ENCODE peak calls at places on chromosomes 16 and 17, in nine cellular contexts. One of them, this sample, is unnamed.

GRCh38 chr17:29177541-29177870 is 2.7 kb downstream of the MYO18A start:
- DNase-seq in CD8-positive, alpha-beta T cell: no peak
- DNase-seq in CD8-positive, alpha-beta memory T cell: no peak
- DNase-seq in T47D: no peak
- DNase-seq in naive B cell: no peak
- DNase-seq in skeletal muscle cell: no peak
- DNase-seq in NCI-H2029: no peak
- DNase-seq in cardiac muscle cell: no peak
- DNase-seq in renal cortical epithelial cell: no peak
- DNase-seq in this sample: no peak

GRCh38 chr17:73069164-73069774 is 23.2 kb downstream of the SLC39A11 start:
- DNase-seq in CD8-positive, alpha-beta memory T cell: no peak
- DNase-seq in skeletal muscle cell: no peak
- DNase-seq in cardiac muscle cell: no peak
- DNase-seq in T47D: no peak
- DNase-seq in CD8-positive, alpha-beta T cell: no peak
- DNase-seq in renal cortical epithelial cell: no peak
- DNase-seq in NCI-H2029: no peak
- DNase-seq in naive B cell: no peak
- DNase-seq in this sample: no peak

GRCh38 chr16:84851192-84852127 is 31.7 kb downstream of the CRISPLD2 start:
- DNase-seq in skeletal muscle cell: peak
- DNase-seq in naive B cell: no peak
- DNase-seq in T47D: peak
- DNase-seq in NCI-H2029: peak
- DNase-seq in cardiac muscle cell: no peak
- DNase-seq in renal cortical epithelial cell: peak
- DNase-seq in CD8-positive, alpha-beta memory T cell: no peak
- DNase-seq in CD8-positive, alpha-beta T cell: no peak
- DNase-seq in this sample: no peak

GRCh38 chr16:70694088-70694487 is 8.2 kb upstream of the MTSS2 start:
- DNase-seq in CD8-positive, alpha-beta T cell: no peak
- DNase-seq in skeletal muscle cell: no peak
- DNase-seq in renal cortical epithelial cell: peak
- DNase-seq in T47D: peak
- DNase-seq in naive B cell: no peak
- DNase-seq in NCI-H2029: no peak
- DNase-seq in cardiac muscle cell: no peak
- DNase-seq in CD8-positive, alpha-beta memory T cell: no peak
- DNase-seq in this sample: no peak

GRCh38 chr17:5510776-5511175 is 24.4 kb downstream of the MIS12 start:
- DNase-seq in skeletal muscle cell: no peak
- DNase-seq in NCI-H2029: no peak
- DNase-seq in cardiac muscle cell: no peak
- DNase-seq in naive B cell: no peak
- DNase-seq in T47D: peak
- DNase-seq in CD8-positive, alpha-beta T cell: no peak
- DNase-seq in renal cortical epithelial cell: no peak
- DNase-seq in CD8-positive, alpha-beta memory T cell: no peak
- DNase-seq in this sample: no peak

GRCh38 chr16:76081936-76082335 is 195.3 kb upstream of the CNTNAP4 start:
- DNase-seq in renal cortical epithelial cell: no peak
- DNase-seq in naive B cell: no peak
- DNase-seq in skeletal muscle cell: no peak
- DNase-seq in T47D: no peak
- DNase-seq in NCI-H2029: no peak
- DNase-seq in cardiac muscle cell: no peak
- DNase-seq in CD8-positive, alpha-beta memory T cell: no peak
- DNase-seq in CD8-positive, alpha-beta T cell: no peak
- DNase-seq in this sample: peak

GRCh38 chr16:58265480-58266052 is 29.3 kb downstream of the PRSS54 start:
- DNase-seq in skeletal muscle cell: no peak
- DNase-seq in NCI-H2029: no peak
- DNase-seq in T47D: no peak
- DNase-seq in naive B cell: no peak
- DNase-seq in CD8-positive, alpha-beta memory T cell: no peak
- DNase-seq in cardiac muscle cell: no peak
- DNase-seq in CD8-positive, alpha-beta T cell: no peak
- DNase-seq in renal cortical epithelial cell: no peak
- DNase-seq in this sample: no peak

GRCh38 chr17:42520540-42520951 is 15.5 kb upstream of the NAGLU start:
- DNase-seq in CD8-positive, alpha-beta T cell: peak
- DNase-seq in T47D: no peak
- DNase-seq in cardiac muscle cell: no peak
- DNase-seq in CD8-positive, alpha-beta memory T cell: no peak
- DNase-seq in NCI-H2029: no peak
- DNase-seq in naive B cell: no peak
- DNase-seq in skeletal muscle cell: no peak
- DNase-seq in renal cortical epithelial cell: no peak
- DNase-seq in this sample: no peak

GRCh38 chr17:59706900-59707181 is 389 bp downstream of the PTRH2 start:
- DNase-seq in skeletal muscle cell: no peak
- DNase-seq in cardiac muscle cell: no peak
- DNase-seq in T47D: no peak
- DNase-seq in naive B cell: peak
- DNase-seq in CD8-positive, alpha-beta T cell: no peak
- DNase-seq in CD8-positive, alpha-beta memory T cell: no peak
- DNase-seq in renal cortical epithelial cell: no peak
- DNase-seq in NCI-H2029: no peak
- DNase-seq in this sample: no peak

GRCh38 chr16:27778171-27778925 is 228.4 kb downstream of the KATNIP start:
- DNase-seq in CD8-positive, alpha-beta T cell: no peak
- DNase-seq in NCI-H2029: no peak
- DNase-seq in naive B cell: no peak
- DNase-seq in skeletal muscle cell: no peak
- DNase-seq in renal cortical epithelial cell: no peak
- DNase-seq in T47D: no peak
- DNase-seq in CD8-positive, alpha-beta memory T cell: no peak
- DNase-seq in cardiac muscle cell: no peak
- DNase-seq in this sample: no peak

GRCh38 chr16:67458121-67458641 is 22.8 kb downstream of the ATP6V0D1 start:
- DNase-seq in renal cortical epithelial cell: no peak
- DNase-seq in CD8-positive, alpha-beta memory T cell: no peak
- DNase-seq in NCI-H2029: no peak
- DNase-seq in cardiac muscle cell: no peak
- DNase-seq in naive B cell: no peak
- DNase-seq in T47D: no peak
- DNase-seq in CD8-positive, alpha-beta T cell: no peak
- DNase-seq in skeletal muscle cell: no peak
- DNase-seq in this sample: peak

GRCh38 chr17:62778990-62779681 is 29.0 kb downstream of the MARCHF10 start:
- DNase-seq in CD8-positive, alpha-beta memory T cell: no peak
- DNase-seq in renal cortical epithelial cell: peak
- DNase-seq in naive B cell: no peak
- DNase-seq in skeletal muscle cell: peak
- DNase-seq in NCI-H2029: peak
- DNase-seq in cardiac muscle cell: no peak
- DNase-seq in T47D: peak
- DNase-seq in CD8-positive, alpha-beta T cell: no peak
- DNase-seq in this sample: peak

GRCh38 chr17:80857721-80858171 is 133.9 kb upstream of the CHMP6 start:
- DNase-seq in CD8-positive, alpha-beta memory T cell: no peak
- DNase-seq in T47D: no peak
- DNase-seq in NCI-H2029: no peak
- DNase-seq in skeletal muscle cell: no peak
- DNase-seq in renal cortical epithelial cell: no peak
- DNase-seq in cardiac muscle cell: no peak
- DNase-seq in naive B cell: no peak
- DNase-seq in CD8-positive, alpha-beta T cell: no peak
- DNase-seq in this sample: no peak

GRCh38 chr17:72922223-72922622 is 170.3 kb downstream of the SLC39A11 start:
- DNase-seq in NCI-H2029: no peak
- DNase-seq in CD8-positive, alpha-beta memory T cell: no peak
- DNase-seq in CD8-positive, alpha-beta T cell: no peak
- DNase-seq in renal cortical epithelial cell: peak
- DNase-seq in naive B cell: no peak
- DNase-seq in cardiac muscle cell: no peak
- DNase-seq in skeletal muscle cell: no peak
- DNase-seq in T47D: no peak
- DNase-seq in this sample: peak